ENCODE peak calls at places on chromosomes 7 and 10, in six cellular contexts. One of them, this sample, is unnamed. For H3K4me1, the result is how much of the 10 kb centered on the place peaks cover.

GRCh38 chr10:58453098-58453497 is 59.6 kb upstream of the BICC1 start:
- DNase-seq in upper lobe of right lung: no peak
- DNase-seq in A549: no peak
- DNase-seq in heart right ventricle: no peak
- DNase-seq in BE2C: no peak
- DNase-seq in lower lobe of right lung: no peak
- DNase-seq in this sample: no peak

GRCh38 chr7:77337456-77337990 is 78.6 kb downstream of the GSAP start:
- DNase-seq in upper lobe of right lung: no peak
- DNase-seq in A549: no peak
- DNase-seq in heart right ventricle: no peak
- DNase-seq in BE2C: no peak
- DNase-seq in lower lobe of right lung: no peak
- DNase-seq in this sample: no peak

GRCh38 chr7:40115941-40116340 is 18.5 kb downstream of the MPLKIP start:
- DNase-seq in upper lobe of right lung: no peak
- DNase-seq in A549: no peak
- DNase-seq in heart right ventricle: no peak
- DNase-seq in BE2C: no peak
- DNase-seq in lower lobe of right lung: no peak
- DNase-seq in this sample: no peak

GRCh38 chr7:141585592-141586510 is 34.6 kb downstream of the AGK start:
- DNase-seq in upper lobe of right lung: no peak
- DNase-seq in A549: peak
- DNase-seq in heart right ventricle: no peak
- DNase-seq in BE2C: no peak
- DNase-seq in lower lobe of right lung: no peak
- DNase-seq in this sample: no peak

GRCh38 chr10:86599729-86600128 is 54.6 kb upstream of the OPN4 start:
- DNase-seq in upper lobe of right lung: no peak
- DNase-seq in A549: no peak
- DNase-seq in heart right ventricle: no peak
- DNase-seq in BE2C: no peak
- DNase-seq in lower lobe of right lung: no peak
- DNase-seq in this sample: no peak

GRCh38 chr10:99982728-99983127 is 27.0 kb downstream of the DNMBP start:
- DNase-seq in upper lobe of right lung: no peak
- DNase-seq in A549: no peak
- DNase-seq in heart right ventricle: no peak
- DNase-seq in BE2C: no peak
- DNase-seq in lower lobe of right lung: no peak
- DNase-seq in this sample: no peak

GRCh38 chr7:74575083-74575803 is 82.3 kb upstream of the GTF2I start:
- DNase-seq in upper lobe of right lung: peak
- DNase-seq in A549: peak
- DNase-seq in heart right ventricle: no peak
- DNase-seq in BE2C: no peak
- DNase-seq in lower lobe of right lung: no peak
- DNase-seq in this sample: no peak

GRCh38 chr10:7046615-7047014 is 364.2 kb downstream of the SFMBT2 start:
- DNase-seq in upper lobe of right lung: no peak
- DNase-seq in A549: no peak
- DNase-seq in heart right ventricle: no peak
- DNase-seq in BE2C: no peak
- DNase-seq in lower lobe of right lung: no peak
- DNase-seq in this sample: no peak

GRCh38 chr7:1576521-1577253 is 6.9 kb upstream of the PSMG3 start:
- DNase-seq in upper lobe of right lung: no peak
- DNase-seq in A549: no peak
- DNase-seq in heart right ventricle: no peak
- DNase-seq in BE2C: no peak
- DNase-seq in lower lobe of right lung: no peak
- DNase-seq in this sample: no peak

GRCh38 chr7:70694909-70695803 is 436.8 kb upstream of the GALNT17 start:
- DNase-seq in upper lobe of right lung: peak
- DNase-seq in A549: no peak
- DNase-seq in heart right ventricle: peak
- DNase-seq in BE2C: peak
- DNase-seq in lower lobe of right lung: no peak
- DNase-seq in this sample: peak

GRCh38 chr7:91310829-91311460 is 46.7 kb downstream of the FZD1 start:
- DNase-seq in upper lobe of right lung: no peak
- DNase-seq in A549: no peak
- DNase-seq in heart right ventricle: no peak
- DNase-seq in BE2C: no peak
- DNase-seq in lower lobe of right lung: no peak
- DNase-seq in this sample: no peak

DNA sequence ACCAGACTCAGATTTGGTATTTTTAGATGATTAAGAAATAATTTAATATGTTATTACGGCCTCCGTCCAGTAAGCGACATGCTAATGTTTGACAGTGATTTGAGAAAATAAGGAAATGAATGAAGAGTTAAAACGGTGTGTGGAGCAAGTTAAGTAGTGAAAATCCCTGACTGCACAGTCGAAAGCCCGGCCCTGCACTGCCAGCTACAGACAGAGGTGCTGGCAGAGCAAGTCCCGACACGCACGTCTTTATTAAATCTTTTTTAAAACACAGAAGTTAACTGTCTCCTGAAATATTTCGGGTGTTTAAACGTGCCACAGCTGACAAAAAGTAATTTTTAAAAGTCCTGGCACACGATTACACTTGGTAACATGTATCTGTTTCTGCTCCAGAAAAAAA is 293.4 kb upstream of the RNF32 start:
- DNase-seq in upper lobe of right lung: no peak
- DNase-seq in A549: no peak
- DNase-seq in heart right ventricle: no peak
- DNase-seq in BE2C: no peak
- DNase-seq in lower lobe of right lung: no peak
- DNase-seq in this sample: no peak
- H3K4me3 ChIP-seq in upper lobe of right lung: no peak
- H3K4me3 ChIP-seq in A549: no peak
- H3K4me3 ChIP-seq in heart right ventricle: no peak
- H3K4me3 ChIP-seq in BE2C: no peak
- H3K4me3 ChIP-seq in lower lobe of right lung: no peak
- H3K4me3 ChIP-seq in this sample: no peak

GRCh38 chr10:80507484-80507880 is 30.2 kb upstream of the SH2D4B start:
- DNase-seq in upper lobe of right lung: no peak
- DNase-seq in A549: peak
- DNase-seq in heart right ventricle: no peak
- DNase-seq in BE2C: no peak
- DNase-seq in lower lobe of right lung: no peak
- DNase-seq in this sample: no peak

GRCh38 chr10:80509403-80510161 is 28.1 kb upstream of the SH2D4B start:
- DNase-seq in upper lobe of right lung: no peak
- DNase-seq in A549: peak
- DNase-seq in heart right ventricle: no peak
- DNase-seq in BE2C: no peak
- DNase-seq in lower lobe of right lung: no peak
- DNase-seq in this sample: no peak

GRCh38 chr10:80506836-80507483 is 30.7 kb upstream of the SH2D4B start:
- DNase-seq in upper lobe of right lung: no peak
- DNase-seq in A549: no peak
- DNase-seq in heart right ventricle: no peak
- DNase-seq in BE2C: no peak
- DNase-seq in lower lobe of right lung: no peak
- DNase-seq in this sample: no peak

GRCh38 chr10:80506189-80506575 is 31.5 kb upstream of the SH2D4B start:
- DNase-seq in upper lobe of right lung: no peak
- DNase-seq in A549: peak
- DNase-seq in heart right ventricle: no peak
- DNase-seq in BE2C: no peak
- DNase-seq in lower lobe of right lung: no peak
- DNase-seq in this sample: no peak

DNA sequence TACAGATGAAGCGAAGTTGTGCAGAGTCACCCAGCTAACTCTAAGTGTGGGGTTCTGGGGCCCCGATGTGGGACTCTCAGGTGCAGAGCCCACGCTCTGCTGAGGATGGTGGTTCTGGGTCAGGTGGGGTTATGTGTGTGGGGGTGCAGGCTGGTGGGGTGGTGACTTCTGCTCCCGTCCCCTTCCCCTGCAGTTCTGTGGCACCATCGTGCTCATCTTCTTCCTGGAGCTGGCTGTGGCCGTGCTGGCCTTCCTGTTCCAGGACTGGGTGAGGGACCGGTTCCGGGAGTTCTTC is 28.6 kb upstream of the SH2D4B start:
- DNase-seq in upper lobe of right lung: no peak
- DNase-seq in A549: no peak
- DNase-seq in heart right ventricle: no peak
- DNase-seq in BE2C: no peak
- DNase-seq in lower lobe of right lung: no peak
- DNase-seq in this sample: no peak
- H3K4me1 ChIP-seq in upper lobe of right lung: half or more
- H3K4me1 ChIP-seq in A549: half or more
- H3K4me1 ChIP-seq in heart right ventricle: half or more
- H3K4me1 ChIP-seq in BE2C: under half
- H3K4me1 ChIP-seq in lower lobe of right lung: half or more
- H3K4me1 ChIP-seq in this sample: under half

DNA sequence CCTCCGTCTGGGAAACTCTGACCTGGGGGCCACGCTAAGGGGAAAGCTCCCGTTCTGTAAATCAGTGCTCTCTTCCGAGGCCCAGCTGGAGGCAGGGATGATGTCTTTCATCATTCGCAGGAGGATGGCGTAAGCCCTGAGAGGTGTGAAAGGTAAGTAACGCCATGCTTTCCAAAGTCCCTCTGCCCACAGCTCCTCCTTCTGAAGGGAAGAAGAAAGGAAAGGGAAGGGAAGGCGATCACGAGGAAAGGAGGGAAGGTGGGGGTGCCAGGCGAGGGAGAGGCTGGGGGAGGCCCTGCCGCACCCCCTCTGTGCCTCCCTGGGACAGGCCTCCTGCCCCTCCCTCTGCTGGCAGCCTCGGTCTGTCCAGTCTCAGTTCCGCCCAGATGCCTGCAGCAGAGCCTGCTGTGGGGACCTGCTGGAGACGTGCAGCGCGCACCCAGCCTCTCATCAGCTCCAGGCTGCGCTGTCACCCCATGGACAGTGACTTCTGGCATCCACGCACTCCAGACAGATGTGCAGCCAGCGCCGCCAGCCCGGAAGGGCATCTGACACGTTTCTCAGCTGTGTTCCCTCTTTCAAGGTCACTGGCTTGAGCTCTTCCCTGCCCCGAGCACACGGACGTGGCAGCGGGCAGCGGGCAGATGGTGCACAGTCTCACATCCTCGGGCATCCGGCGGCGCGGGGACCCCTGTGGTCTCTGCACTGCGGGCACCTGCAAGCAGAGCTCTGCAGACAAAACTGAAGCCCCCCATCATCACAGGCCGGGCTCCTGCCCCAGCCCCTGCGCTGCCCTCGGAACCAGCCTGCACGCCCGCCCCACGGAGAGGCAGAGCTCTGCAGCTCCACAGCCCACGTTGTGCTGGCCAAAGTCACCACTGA is 60.6 kb downstream of the INSIG1 start:
- DNase-seq in upper lobe of right lung: peak
- DNase-seq in A549: no peak
- DNase-seq in heart right ventricle: no peak
- DNase-seq in BE2C: peak
- DNase-seq in lower lobe of right lung: peak
- DNase-seq in this sample: peak
- TF ChIP-seq CTCF in upper lobe of right lung: no peak
- TF ChIP-seq CTCF in A549: no peak
- TF ChIP-seq CTCF in heart right ventricle: no peak
- TF ChIP-seq CTCF in BE2C: no peak
- TF ChIP-seq CTCF in lower lobe of right lung: no peak
- TF ChIP-seq CTCF in this sample: no peak

GRCh38 chr10:572066-572465 is 117.4 kb downstream of the DIP2C start:
- DNase-seq in upper lobe of right lung: no peak
- DNase-seq in A549: no peak
- DNase-seq in heart right ventricle: no peak
- DNase-seq in BE2C: no peak
- DNase-seq in lower lobe of right lung: peak
- DNase-seq in this sample: no peak

GRCh38 chr10:569961-570630 is 119.4 kb downstream of the DIP2C start:
- DNase-seq in upper lobe of right lung: no peak
- DNase-seq in A549: no peak
- DNase-seq in heart right ventricle: no peak
- DNase-seq in BE2C: no peak
- DNase-seq in lower lobe of right lung: no peak
- DNase-seq in this sample: no peak

GRCh38 chr10:571643-572042 is 117.8 kb downstream of the DIP2C start:
- DNase-seq in upper lobe of right lung: no peak
- DNase-seq in A549: no peak
- DNase-seq in heart right ventricle: no peak
- DNase-seq in BE2C: no peak
- DNase-seq in lower lobe of right lung: peak
- DNase-seq in this sample: no peak

GRCh38 chr10:572696-573095 is 116.8 kb downstream of the DIP2C start:
- DNase-seq in upper lobe of right lung: no peak
- DNase-seq in A549: no peak
- DNase-seq in heart right ventricle: no peak
- DNase-seq in BE2C: no peak
- DNase-seq in lower lobe of right lung: no peak
- DNase-seq in this sample: no peak

GRCh38 chr10:570631-571565 is 118.6 kb downstream of the DIP2C start:
- DNase-seq in upper lobe of right lung: no peak
- DNase-seq in A549: no peak
- DNase-seq in heart right ventricle: no peak
- DNase-seq in BE2C: no peak
- DNase-seq in lower lobe of right lung: peak
- DNase-seq in this sample: no peak
- H3K4me3 ChIP-seq in upper lobe of right lung: no peak
- H3K4me3 ChIP-seq in A549: no peak
- H3K4me3 ChIP-seq in heart right ventricle: no peak
- H3K4me3 ChIP-seq in BE2C: no peak
- H3K4me3 ChIP-seq in lower lobe of right lung: no peak
- H3K4me3 ChIP-seq in this sample: no peak

GRCh38 chr10:114404171-114405010 is at the start of gene AFAP1L2:
- DNase-seq in upper lobe of right lung: no peak
- DNase-seq in A549: peak
- DNase-seq in heart right ventricle: peak
- DNase-seq in BE2C: peak
- DNase-seq in lower lobe of right lung: no peak
- DNase-seq in this sample: no peak
- H3K4me1 ChIP-seq in upper lobe of right lung: under half
- H3K4me1 ChIP-seq in A549: half or more
- H3K4me1 ChIP-seq in heart right ventricle: half or more
- H3K4me1 ChIP-seq in BE2C: under half
- H3K4me1 ChIP-seq in lower lobe of right lung: under half
- H3K4me1 ChIP-seq in this sample: under half

This sample was measured in right lobe of liver.